ENCODE peak calls at places on chromosome 22, in six cellular contexts. M, H, D, E, W and T are unnamed samples.
A peak's percentile ranks its signal among the peaks of the same experiment; 100 is the strongest.

GRCh38 chr22:25697978-25698377 is 44.0 kb upstream of the MYO18B start:
- DNase-seq in D (no peak), E (no peak), M (no peak), H (no peak), W (no peak), T (no peak)

GRCh38 chr22:24105018-24105360 is 76.3 kb upstream of the SUSD2 start:
- DNase-seq in E (peak; percentile 51), H (no peak), W (no peak), M (no peak), D (no peak), T (no peak)

GRCh38 chr22:24175160-24175808 is 6.0 kb upstream of the SUSD2 start:
- DNase-seq in M (peak; percentile 86), W (peak; percentile 75), E (peak; percentile 72), H (peak; percentile 31), D (peak; percentile 53), T (peak; percentile 72)

GRCh38 chr22:22720724-22721261 is 76.4 kb downstream of the GGTLC2 start:
- DNase-seq in E (no peak), W (no peak), M (no peak), H (no peak), D (no peak), T (no peak)

GRCh38 chr22:25764270-25765015 is 22.5 kb downstream of the MYO18B start:
- DNase-seq in H (no peak), W (no peak), M (no peak), D (no peak), E (no peak), T (no peak)

GRCh38 chr22:19576460-19577421 is 52.5 kb upstream of the CLDN5 start:
- DNase-seq in M (no peak), D (no peak), H (no peak), E (peak; percentile 69), W (no peak), T (no peak)

GRCh38 chr22:47102081-47102480 is 339.6 kb downstream of the TBC1D22A start:
- DNase-seq in D (no peak), W (no peak), M (no peak), H (no peak), E (no peak), T (no peak)

GRCh38 chr22:17436981-17437410 is 67.7 kb downstream of the CECR2 start:
- DNase-seq in E (no peak), D (no peak), W (no peak), H (no peak), M (no peak), T (no peak)

GRCh38 chr22:27194096-27194748 is 536.8 kb downstream of the MIAT start:
- DNase-seq in E (no peak), H (no peak), M (no peak), D (no peak), W (no peak), T (peak; percentile 49)

GRCh38 chr22:19522881-19523239 is 1.4 kb downstream of the CLDN5 start:
- DNase-seq in W (no peak), H (no peak), E (no peak), D (no peak), M (no peak), T (no peak)

GRCh38 chr22:20777420-20778177 is 3.7 kb downstream of the SERPIND1 start:
- DNase-seq in D (peak; percentile 69), E (peak; percentile 94), M (peak; percentile 40), H (peak; percentile 70), W (no peak), T (peak; percentile 89)

GRCh38 chr22:28793976-28794584 is 6.3 kb downstream of the XBP1 start:
- DNase-seq in M (no peak), H (no peak), D (no peak), W (no peak), E (no peak), T (no peak)

GRCh38 chr22:50739279-50739691 is 1.3 kb downstream of the ACR start:
- DNase-seq in D (no peak), M (no peak), H (no peak), E (no peak), W (no peak), T (no peak)

GRCh38 chr22:32531228-32531627 is 56.6 kb downstream of the FBXO7 start:
- DNase-seq in H (no peak), W (no peak), M (no peak), E (no peak), D (no peak), T (no peak)

GRCh38 chr22:47165998-47166397 is 403.5 kb downstream of the TBC1D22A start:
- DNase-seq in D (no peak), M (peak; percentile 2), W (no peak), H (no peak), E (no peak), T (no peak)

GRCh38 chr22:30607300-30607930 is 441 bp downstream of the TCN2 start:
- DNase-seq in E (no peak), M (no peak), H (no peak), D (no peak), W (no peak), T (no peak)

GRCh38 chr22:29030016-29030617 is 31.5 kb downstream of the C22orf31 start:
- DNase-seq in W (peak; percentile 28), M (no peak), D (no peak), E (no peak), H (peak; percentile 50), T (peak; percentile 31)

GRCh38 chr22:29267462-29267857 is 321 bp downstream of the RHBDD3 start:
- DNase-seq in M (no peak), W (no peak), H (no peak), E (no peak), D (no peak), T (no peak)

GRCh38 chr22:28983788-28984441 is 77.7 kb downstream of the C22orf31 start:
- DNase-seq in E (no peak), H (no peak), D (no peak), M (no peak), W (no peak), T (no peak)

GRCh38 chr22:32005453-32005852 is 37.6 kb upstream of the SLC5A1 start:
- DNase-seq in W (no peak), D (no peak), M (no peak), H (no peak), E (peak; percentile 25), T (no peak)

GRCh38 chr22:24440270-24440717 is 12.9 kb downstream of the ADORA2A start:
- DNase-seq in M (no peak), W (no peak), E (no peak), H (no peak), D (no peak), T (no peak)

GRCh38 chr22:22076361-22076760 is 93.8 kb upstream of the TOP3B start:
- DNase-seq in W (no peak), D (no peak), M (no peak), H (no peak), E (no peak), T (no peak)

GRCh38 chr22:32203181-32204105 is 1.4 kb downstream of the RFPL2 start:
- DNase-seq in M (no peak), D (peak; percentile 5), E (no peak), H (no peak), W (no peak), T (peak; percentile 73)

GRCh38 chr22:38228326-38228872 is 26.6 kb downstream of the MAFF start:
- DNase-seq in D (no peak), H (no peak), E (no peak), M (no peak), W (no peak), T (no peak)
- TF ChIP-seq POLR2A in D (no peak), H (no peak), E (no peak), M (no peak), W (no peak), T (no peak)

GRCh38 chr22:41204992-41205900 is at the start of gene L3MBTL2:
- DNase-seq in M (peak; percentile 98), W (peak; percentile 95), H (peak; percentile 91), D (peak; percentile 96), E (peak; percentile 93), T (peak; percentile 98)
- TF ChIP-seq POLR2A in M (peak; percentile 52), W (no peak), H (peak; percentile 65), D (peak; percentile 71), E (peak; percentile 51), T (peak; percentile 88)

GRCh38 chr22:43164636-43165035 is 13.3 kb downstream of the TSPO start:
- DNase-seq in W (no peak), D (no peak), M (no peak), H (no peak), E (no peak), T (no peak)

GRCh38 chr22:43167001-43167589 is 15.7 kb downstream of the TSPO start:
- DNase-seq in H (no peak), D (no peak), M (no peak), E (no peak), W (no peak), T (peak; percentile 86)

GRCh38 chr22:43168416-43169309 is 17.3 kb downstream of the TSPO start:
- DNase-seq in E (peak; percentile 32), H (no peak), D (no peak), W (no peak), M (no peak), T (no peak)

GRCh38 chr22:43163241-43163795 is 12.0 kb downstream of the TSPO start:
- DNase-seq in D (no peak), E (no peak), W (no peak), M (no peak), H (no peak), T (no peak)

DNA sequence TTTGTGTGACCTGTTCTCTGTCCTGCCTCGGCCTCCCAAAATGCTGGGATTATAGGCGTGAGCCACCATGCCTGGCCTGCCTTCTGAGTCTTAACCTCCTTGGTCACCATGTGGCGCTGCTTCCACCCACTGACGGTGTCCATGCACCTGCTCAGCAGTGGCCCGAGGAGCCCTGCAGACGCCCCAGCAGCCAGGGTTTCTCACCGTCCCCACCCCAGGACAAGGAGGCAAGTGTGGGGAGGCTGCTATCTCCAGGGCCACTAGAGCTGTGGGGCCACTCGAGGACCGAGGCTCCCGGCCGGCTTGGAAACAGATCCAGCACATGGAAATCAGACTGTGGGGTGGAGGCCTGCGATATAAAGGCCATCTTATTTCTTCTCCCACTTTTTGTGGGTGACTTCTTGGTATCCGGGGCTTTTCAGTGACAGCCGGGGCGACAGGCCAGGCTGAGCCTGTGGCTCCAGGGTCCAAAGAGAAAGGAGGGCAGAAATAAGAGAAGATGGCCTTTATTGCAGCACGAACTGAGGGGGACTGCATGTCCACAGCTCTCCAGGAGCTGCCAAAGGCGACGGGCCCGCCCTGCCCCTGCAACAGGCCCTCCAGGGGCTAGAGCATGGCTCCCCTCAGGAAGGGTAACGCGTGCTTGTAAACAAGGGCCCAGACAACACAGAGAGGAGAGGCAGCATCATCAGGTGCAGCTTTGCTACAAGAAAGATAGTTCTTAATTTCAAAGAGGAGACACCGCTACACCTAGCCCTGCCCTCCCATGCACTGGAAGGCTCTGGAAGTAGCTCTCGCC is 15.0 kb downstream of the TSPO start:
- DNase-seq in M (no peak), D (no peak), E (no peak), W (no peak), H (no peak), T (no peak)
- TF ChIP-seq POLR2A in M (no peak), D (no peak), E (no peak), W (no peak), H (no peak), T (no peak)

GRCh38 chr22:39994046-39994565 is 648 bp upstream of the FAM83F start:
- DNase-seq in E (peak; percentile 25), M (no peak), H (no peak), D (no peak), W (no peak), T (peak; percentile 96)

GRCh38 chr22:39995346-39996252 is 845 bp downstream of the FAM83F start:
- DNase-seq in H (no peak), D (no peak), E (no peak), M (no peak), W (peak; percentile 47), T (peak; percentile 74)

GRCh38 chr22:39992088-39992826 is 2.5 kb upstream of the FAM83F start:
- DNase-seq in H (no peak), W (no peak), D (no peak), E (no peak), M (no peak), T (no peak)

GRCh38 chr22:39996732-39997131 is 2.0 kb downstream of the FAM83F start:
- DNase-seq in W (no peak), M (no peak), H (no peak), D (no peak), E (no peak), T (no peak)

GRCh38 chr22:39994566-39995345 is at the start of gene FAM83F:
- DNase-seq in W (peak; percentile 70), E (no peak), H (peak; percentile 24), M (no peak), D (no peak), T (peak; percentile 84)
- TF ChIP-seq POLR2A in W (peak; percentile 34), E (no peak), H (peak; percentile 57), M (no peak), D (no peak), T (peak; percentile 56)